ENCODE peak calls at places on chromosome 13, in seven cellular contexts. W is tibial artery, H is Caco-2, C is choroid plexus epithelial cell, N is brain microvascular endothelial cell, M is heart right ventricle, Z is fibroblast of pulmonary artery. E is an unnamed sample.

GRCh38 chr13:27622881-27623280 is 1.2 kb downstream of the POLR1D start:
- DNase-seq in W (no peak), H (no peak), C (no peak), N (no peak), M (no peak), Z (no peak), E (no peak)

GRCh38 chr13:73325351-73326214 is 266.8 kb downstream of the KLF5 start:
- DNase-seq in W (no peak), H (peak; percentile 64), C (peak; percentile 30), N (no peak), M (no peak), Z (no peak), E (no peak)

GRCh38 chr13:74593688-74594087 is 459.5 kb upstream of the KLF12 start:
- DNase-seq in W (no peak), H (no peak), C (no peak), N (no peak), M (no peak), Z (no peak), E (no peak)

GRCh38 chr13:98454389-98454881 is 122.5 kb downstream of the STK24 start:
- DNase-seq in W (peak; percentile 84), H (no peak), C (peak; percentile 92), N (peak; percentile 67), M (no peak), Z (peak; percentile 91), E (peak; percentile 74)

GRCh38 chr13:110216403-110217041 is 90.4 kb downstream of the COL4A1 start:
- DNase-seq in W (peak; percentile 84), H (no peak), C (peak; percentile 93), N (peak; percentile 92), M (no peak), Z (peak; percentile 96), E (no peak)

GRCh38 chr13:44231786-44232516 is 141.7 kb upstream of the SERP2 start:
- DNase-seq in W (peak; percentile 82), H (peak; percentile 90), C (peak; percentile 99), N (peak; percentile 98), M (peak; percentile 27), Z (peak; percentile 98), E (no peak)

GRCh38 chr13:84192125-84192524 is 309.9 kb upstream of the SLITRK1 start:
- DNase-seq in W (no peak), H (no peak), C (peak; percentile 90), N (peak; percentile 79), M (no peak), Z (peak; percentile 88), E (no peak)

GRCh38 chr13:90099847-90100246 is 1247.6 kb upstream of the MIR17HG start:
- DNase-seq in W (no peak), H (no peak), C (no peak), N (no peak), M (no peak), Z (no peak), E (no peak)

GRCh38 chr13:101941095-101941777 is 460.6 kb downstream of the FGF14 start:
- DNase-seq in W (no peak), H (peak; percentile 5), C (peak; percentile 66), N (peak; percentile 11), M (no peak), Z (peak; percentile 3), E (no peak)

GRCh38 chr13:110017379-110017778 is 231.0 kb upstream of the IRS2 start:
- DNase-seq in W (no peak), H (peak; percentile 58), C (peak; percentile 84), N (peak; percentile 84), M (no peak), Z (peak; percentile 92), E (no peak)

GRCh38 chr13:99417151-99417820 is 84.0 kb upstream of the TM9SF2 start:
- DNase-seq in W (no peak), H (no peak), C (no peak), N (no peak), M (no peak), Z (no peak), E (no peak)

GRCh38 chr13:112466132-112467025 is 90.2 kb downstream of the SPACA7 start:
- DNase-seq in W (no peak), H (no peak), C (no peak), N (no peak), M (no peak), Z (no peak), E (no peak)

GRCh38 chr13:33797622-33798021 is 20.3 kb upstream of the RFC3 start:
- DNase-seq in W (no peak), H (no peak), C (peak; percentile 13), N (no peak), M (no peak), Z (peak; percentile 13), E (peak; percentile 47)

GRCh38 chr13:93505104-93505952 is 278.7 kb downstream of the GPC6 start:
- DNase-seq in W (no peak), H (no peak), C (peak; percentile 65), N (peak; percentile 64), M (no peak), Z (peak; percentile 42), E (no peak)

GRCh38 chr13:26486550-26486949 is 70.9 kb upstream of the WASF3 start:
- DNase-seq in W (no peak), H (no peak), C (no peak), N (no peak), M (peak; percentile 35), Z (no peak), E (no peak)

GRCh38 chr13:110643768-110644421 is 28.6 kb downstream of the NAXD start:
- DNase-seq in W (no peak), H (no peak), C (no peak), N (no peak), M (no peak), Z (no peak), E (no peak)

GRCh38 chr13:99310382-99311031 is 3.3 kb upstream of the GPR183 start:
- DNase-seq in W (no peak), H (no peak), C (peak; percentile 87), N (peak; percentile 52), M (no peak), Z (peak; percentile 49), E (no peak)

GRCh38 chr13:23391752-23392151 is 41.8 kb downstream of the SACS start:
- DNase-seq in W (no peak), H (no peak), C (no peak), N (no peak), M (no peak), Z (no peak), E (no peak)

GRCh38 chr13:74287672-74288169 is 153.5 kb upstream of the KLF12 start:
- DNase-seq in W (peak; percentile 84), H (peak; percentile 64), C (peak; percentile 85), N (peak; percentile 80), M (peak; percentile 65), Z (peak; percentile 65), E (no peak)

GRCh38 chr13:102073251-102073650 is 328.6 kb downstream of the FGF14 start:
- DNase-seq in W (no peak), H (no peak), C (no peak), N (no peak), M (no peak), Z (no peak), E (no peak)

GRCh38 chr13:44906758-44907157 is 82.5 kb downstream of the NUFIP1 start:
- DNase-seq in W (peak; percentile 79), H (no peak), C (peak; percentile 59), N (no peak), M (no peak), Z (peak; percentile 68), E (no peak)

GRCh38 chr13:76991432-76991795 is 467 bp upstream of the CLN5 start:
- DNase-seq in W (no peak), H (no peak), C (no peak), N (no peak), M (peak; percentile 30), Z (no peak), E (no peak)

DNA sequence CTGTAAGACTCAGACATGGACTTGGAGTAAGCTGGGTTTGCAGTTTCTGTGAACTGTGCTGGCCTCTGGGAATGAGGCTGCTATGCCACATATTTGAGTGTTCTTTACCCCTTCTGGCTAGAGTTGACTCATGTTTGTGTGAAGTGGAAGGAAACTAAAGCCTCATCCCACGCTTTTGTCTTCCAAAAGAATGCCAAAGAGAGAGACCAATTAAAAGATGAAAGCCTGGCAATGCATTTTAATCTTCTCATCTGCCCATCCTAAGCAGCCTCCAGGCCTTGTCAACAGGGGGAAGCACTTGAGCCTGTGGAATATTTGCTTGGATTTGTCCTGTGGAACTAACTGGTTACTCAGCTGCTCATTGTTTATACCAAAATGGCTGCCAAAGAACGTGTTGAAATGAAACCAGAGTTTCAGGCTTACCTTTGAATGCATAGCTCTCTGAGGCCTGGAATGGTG is 49.1 kb downstream of the LMO7 start:
- DNase-seq in W (no peak), H (peak; percentile 70), C (peak; percentile 88), N (peak; percentile 80), M (no peak), Z (peak; percentile 73), E (peak; percentile 14)
- TF ChIP-seq CTCF in W (no peak), H (no peak), C (peak; percentile 55), N (peak; percentile 68), M (no peak), Z (peak; percentile 27), E (no peak)

DNA sequence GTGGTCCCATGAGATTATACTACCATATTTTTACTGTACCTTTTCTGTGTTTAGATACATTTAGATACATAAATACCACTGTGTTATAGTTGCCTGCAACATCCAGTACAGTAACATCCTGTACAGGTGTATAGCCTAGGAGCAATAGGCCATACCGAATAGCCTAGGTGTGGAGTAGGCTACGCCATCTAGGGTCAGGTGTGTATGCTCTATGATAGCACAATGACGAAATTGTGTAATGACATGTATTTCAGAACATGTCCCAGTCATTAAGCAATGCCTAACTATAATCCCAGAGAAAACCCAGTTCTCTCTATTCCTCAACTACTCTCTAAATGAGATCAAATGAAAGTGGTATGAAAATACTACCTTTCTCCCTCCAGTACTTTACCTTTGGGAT is 3.9 kb downstream of the SLC25A15 start:
- DNase-seq in W (no peak), H (no peak), C (no peak), N (no peak), M (no peak), Z (no peak), E (no peak)
- H3K4me3 ChIP-seq in W (no peak overlapping the region), H (no peak overlapping the region), C (no peak overlapping the region), N (no peak overlapping the region), M (no peak overlapping the region), Z (no peak overlapping the region), E (no peak overlapping the region)

GRCh38 chr13:113904411-113904810 is 40.5 kb upstream of the GAS6 start:
- DNase-seq in W (peak; percentile 75), H (peak; percentile 49), C (peak; percentile 48), N (no peak), M (peak; percentile 68), Z (peak; percentile 49), E (no peak)
- TF ChIP-seq CTCF in W (peak; percentile 46), H (peak; percentile 34), C (peak; percentile 77), N (peak; percentile 76), M (peak; percentile 74), Z (peak; percentile 56), E (peak; percentile 43)

GRCh38 chr13:48403929-48404328 is 9.0 kb downstream of the LPAR6 start:
- DNase-seq in W (no peak), H (no peak), C (no peak), N (no peak), M (no peak), Z (no peak), E (no peak)

GRCh38 chr13:48402325-48402962 is 10.5 kb downstream of the LPAR6 start:
- DNase-seq in W (no peak), H (no peak), C (no peak), N (no peak), M (no peak), Z (no peak), E (no peak)

GRCh38 chr13:48401480-48401879 is 11.4 kb downstream of the LPAR6 start:
- DNase-seq in W (no peak), H (no peak), C (peak; percentile 15), N (no peak), M (no peak), Z (no peak), E (no peak)

GRCh38 chr13:48404952-48405351 is 8.0 kb downstream of the LPAR6 start:
- DNase-seq in W (no peak), H (no peak), C (peak; percentile 42), N (no peak), M (no peak), Z (no peak), E (no peak)

GRCh38 chr13:48403151-48403631 is 9.7 kb downstream of the LPAR6 start:
- DNase-seq in W (no peak), H (no peak), C (peak; percentile 62), N (no peak), M (no peak), Z (peak; percentile 61), E (no peak)
- H3K4me3 ChIP-seq in W (peak overlapping the region; percentile 11), H (no peak overlapping the region), C (no peak overlapping the region), N (no peak overlapping the region), M (peak overlapping the region; percentile 20), Z (peak overlapping the region; percentile 40), E (no peak overlapping the region)

E was measured in LNCaP clone FGC.